ENCODE peak calls at places on chromosome 15, in five cellular contexts. N is heart right ventricle, A is body of pancreas, L is kidney, C is ovary. V is an unnamed sample. For H3K36me3 and H3K4me1, the result is how much of the 10 kb centered on the place peaks cover.

GRCh38 chr15:82572311-82572710 is 32.1 kb upstream of the RPS17 start:
- DNase-seq in N (no peak), A (no peak), L (no peak), C (no peak), V (no peak)

GRCh38 chr15:69704229-69704628 is 251.6 kb downstream of the RPLP1 start:
- DNase-seq in N (no peak), A (no peak), L (no peak), C (no peak), V (no peak)

GRCh38 chr15:88752956-88753355 is 50.3 kb upstream of the ACAN start:
- DNase-seq in N (no peak), A (no peak), L (no peak), C (no peak), V (no peak)

GRCh38 chr15:45179221-45179985 is 8.4 kb downstream of the SHF start:
- DNase-seq in N (no peak), A (peak), L (no peak), C (no peak), V (no peak)

GRCh38 chr15:80801891-80802680 is 22.9 kb downstream of the CEMIP start:
- DNase-seq in N (peak), A (no peak), L (peak), C (no peak), V (no peak)

GRCh38 chr15:51681303-51681963 is at the start of gene SCG3:
- DNase-seq in N (peak), A (peak), L (peak), C (peak), V (peak)

GRCh38 chr15:58498821-58499580 is 67.2 kb downstream of the LIPC start:
- DNase-seq in N (no peak), A (no peak), L (peak), C (no peak), V (no peak)

GRCh38 chr15:58190419-58190818 is 52.2 kb downstream of the AQP9 start:
- DNase-seq in N (no peak), A (no peak), L (no peak), C (no peak), V (no peak)

GRCh38 chr15:99211926-99212325 is 37.5 kb downstream of the TTC23 start:
- DNase-seq in N (no peak), A (no peak), L (no peak), C (no peak), V (no peak)

GRCh38 chr15:58441376-58442070 is 9.7 kb downstream of the LIPC start:
- DNase-seq in N (no peak), A (no peak), L (no peak), C (no peak), V (no peak)

GRCh38 chr15:74598126-74598842 is 17.4 kb upstream of the CLK3 start:
- DNase-seq in N (peak), A (peak), L (peak), C (peak), V (peak)

GRCh38 chr15:98896802-98897732 is 110.5 kb downstream of the PGPEP1L start:
- DNase-seq in N (no peak), A (no peak), L (no peak), C (no peak), V (no peak)

GRCh38 chr15:45094358-45094730 is 19.6 kb downstream of the DUOX2 start:
- DNase-seq in N (no peak), A (no peak), L (peak), C (no peak), V (no peak)

GRCh38 chr15:78685157-78685830 is 44.3 kb upstream of the CHRNB4 start:
- DNase-seq in N (no peak), A (no peak), L (no peak), C (no peak), V (no peak)

GRCh38 chr15:62277816-62278394 is 112.8 kb upstream of the C2CD4B start:
- DNase-seq in N (no peak), A (peak), L (no peak), C (no peak), V (no peak)

GRCh38 chr15:73927476-73928240 is 1.4 kb downstream of the LOXL1 start:
- DNase-seq in N (peak), A (peak), L (peak), C (peak), V (no peak)

GRCh38 chr15:74409225-74409624 is 24.5 kb downstream of the SEMA7A start:
- DNase-seq in N (no peak), A (no peak), L (no peak), C (no peak), V (no peak)

GRCh38 chr15:71386005-71386404 is 270.7 kb downstream of the THSD4 start:
- DNase-seq in N (no peak), A (no peak), L (no peak), C (no peak), V (no peak)

GRCh38 chr15:70815604-70816003 is 38.4 kb downstream of the LARP6 start:
- DNase-seq in N (no peak), A (no peak), L (no peak), C (no peak), V (no peak)

GRCh38 chr15:98983333-98983732 is 24.3 kb downstream of the PGPEP1L start:
- DNase-seq in N (no peak), A (peak), L (no peak), C (peak), V (no peak)

GRCh38 chr15:41892621-41893421 is 1.0 kb downstream of the SPTBN5 start:
- DNase-seq in N (peak), A (peak), L (peak), C (no peak), V (no peak)

GRCh38 chr15:45521596-45522167 is 873 bp downstream of the SLC30A4 start:
- DNase-seq in N (no peak), A (no peak), L (no peak), C (no peak), V (no peak)

GRCh38 chr15:71800835-71801745 is 9.3 kb upstream of the NR2E3 start:
- DNase-seq in N (no peak), A (peak), L (no peak), C (no peak), V (no peak)

GRCh38 chr15:62128916-62129315 is 36.2 kb downstream of the C2CD4B start:
- DNase-seq in N (no peak), A (no peak), L (no peak), C (no peak), V (no peak)

GRCh38 chr15:27833974-27834373 is 265.1 kb downstream of the OCA2 start:
- DNase-seq in N (no peak), A (no peak), L (no peak), C (no peak), V (no peak)
- H3K27ac ChIP-seq in N (no peak), A (no peak), L (no peak), C (no peak), V (no peak)

GRCh38 chr15:66721020-66721419 is 19.0 kb downstream of the SMAD6 start:
- DNase-seq in N (no peak), A (no peak), L (peak), C (no peak), V (no peak)
- H3K36me3 ChIP-seq in N (under half), A (under half), L (under half), C (under half), V (under half)

GRCh38 chr15:64861331-64861730 is 19.6 kb downstream of the PLEKHO2 start:
- DNase-seq in N (no peak), A (no peak), L (no peak), C (no peak), V (no peak)
- H3K4me1 ChIP-seq in N (half or more), A (under half), L (under half), C (under half), V (under half)

GRCh38 chr15:37109151-37109912 is 9.0 kb upstream of the MEIS2 start:
- DNase-seq in N (no peak), A (no peak), L (no peak), C (no peak), V (no peak)

GRCh38 chr15:37106490-37107001 is 6.2 kb upstream of the MEIS2 start:
- DNase-seq in N (peak), A (no peak), L (peak), C (peak), V (no peak)

GRCh38 chr15:37107071-37107753 is 6.9 kb upstream of the MEIS2 start:
- DNase-seq in N (no peak), A (no peak), L (peak), C (no peak), V (no peak)

GRCh38 chr15:37108725-37109124 is 8.4 kb upstream of the MEIS2 start:
- DNase-seq in N (no peak), A (no peak), L (no peak), C (no peak), V (no peak)

GRCh38 chr15:37107754-37108724 is 7.7 kb upstream of the MEIS2 start:
- DNase-seq in N (no peak), A (no peak), L (no peak), C (no peak), V (no peak)
- H3K27ac ChIP-seq in N (peak), A (no peak), L (peak), C (no peak), V (no peak)

GRCh38 chr15:40425681-40426080 is 15.1 kb upstream of the BAHD1 start:
- DNase-seq in N (no peak), A (no peak), L (peak), C (no peak), V (no peak)

GRCh38 chr15:40428183-40428582 is 12.6 kb upstream of the BAHD1 start:
- DNase-seq in N (no peak), A (no peak), L (no peak), C (no peak), V (no peak)

GRCh38 chr15:40427188-40427587 is 13.6 kb upstream of the BAHD1 start:
- DNase-seq in N (no peak), A (peak), L (no peak), C (no peak), V (no peak)

GRCh38 chr15:40429068-40429707 is 11.6 kb upstream of the BAHD1 start:
- DNase-seq in N (no peak), A (no peak), L (no peak), C (no peak), V (no peak)

GRCh38 chr15:40430271-40430805 is 10.4 kb upstream of the BAHD1 start:
- DNase-seq in N (no peak), A (no peak), L (no peak), C (no peak), V (no peak)
- H3K36me3 ChIP-seq in N (under half), A (under half), L (under half), C (under half), V (under half)